ENCODE peak calls at places on chromosomes 3 and 15, in four cellular contexts. One of them, this sample, is unnamed.

GRCh38 chr15:64024172-64025050 is 21.9 kb downstream of the DAPK2 start:
- DNase-seq in A549: no peak
- DNase-seq in HepG2: no peak
- DNase-seq in SK-N-SH: no peak
- DNase-seq in this sample: no peak

GRCh38 chr15:76678766-76679165 is 226.4 kb downstream of the SCAPER start:
- DNase-seq in A549: no peak
- DNase-seq in HepG2: no peak
- DNase-seq in SK-N-SH: no peak
- DNase-seq in this sample: no peak

GRCh38 chr15:68815598-68815997 is 5.1 kb downstream of the ANP32A start:
- DNase-seq in A549: no peak
- DNase-seq in HepG2: no peak
- DNase-seq in SK-N-SH: no peak
- DNase-seq in this sample: no peak

GRCh38 chr3:129315386-129315991 is 36.8 kb downstream of the HMCES start:
- DNase-seq in A549: no peak
- DNase-seq in HepG2: no peak
- DNase-seq in SK-N-SH: peak
- DNase-seq in this sample: no peak

GRCh38 chr15:28960979-28961378 is 75.2 kb downstream of the APBA2 start:
- DNase-seq in A549: peak
- DNase-seq in HepG2: no peak
- DNase-seq in SK-N-SH: no peak
- DNase-seq in this sample: no peak

GRCh38 chr3:27596334-27596841 is 112.2 kb upstream of the SLC4A7 start:
- DNase-seq in A549: no peak
- DNase-seq in HepG2: no peak
- DNase-seq in SK-N-SH: no peak
- DNase-seq in this sample: peak

GRCh38 chr15:69825941-69826817 is 271.5 kb downstream of the TLE3 start:
- DNase-seq in A549: no peak
- DNase-seq in HepG2: no peak
- DNase-seq in SK-N-SH: no peak
- DNase-seq in this sample: no peak

GRCh38 chr3:149999421-149999820 is 28.7 kb upstream of the PFN2 start:
- DNase-seq in A549: no peak
- DNase-seq in HepG2: no peak
- DNase-seq in SK-N-SH: no peak
- DNase-seq in this sample: no peak

GRCh38 chr3:189233225-189233858 is 61.6 kb downstream of the TPRG1 start:
- DNase-seq in A549: peak
- DNase-seq in HepG2: peak
- DNase-seq in SK-N-SH: peak
- DNase-seq in this sample: no peak

GRCh38 chr15:64010719-64011118 is 35.6 kb downstream of the DAPK2 start:
- DNase-seq in A549: no peak
- DNase-seq in HepG2: no peak
- DNase-seq in SK-N-SH: no peak
- DNase-seq in this sample: peak

GRCh38 chr3:66473181-66473580 is 27.6 kb downstream of the LRIG1 start:
- DNase-seq in A549: no peak
- DNase-seq in HepG2: no peak
- DNase-seq in SK-N-SH: no peak
- DNase-seq in this sample: no peak

GRCh38 chr3:195551381-195551978 is 8.4 kb upstream of the PPP1R2 start:
- DNase-seq in A549: no peak
- DNase-seq in HepG2: no peak
- DNase-seq in SK-N-SH: no peak
- DNase-seq in this sample: no peak

GRCh38 chr3:187971629-187972028 is 182.3 kb upstream of the LPP start:
- DNase-seq in A549: no peak
- DNase-seq in HepG2: no peak
- DNase-seq in SK-N-SH: no peak
- DNase-seq in this sample: no peak

GRCh38 chr15:60793656-60794055 is 314.7 kb upstream of the ICE2 start:
- DNase-seq in A549: no peak
- DNase-seq in HepG2: no peak
- DNase-seq in SK-N-SH: no peak
- DNase-seq in this sample: no peak

GRCh38 chr15:85755942-85756341 is 38.8 kb downstream of the KLHL25 start:
- DNase-seq in A549: no peak
- DNase-seq in HepG2: no peak
- DNase-seq in SK-N-SH: no peak
- DNase-seq in this sample: no peak

GRCh38 chr15:80455051-80455648 is 51.0 kb downstream of the ARNT2 start:
- DNase-seq in A549: no peak
- DNase-seq in HepG2: no peak
- DNase-seq in SK-N-SH: no peak
- DNase-seq in this sample: no peak

GRCh38 chr15:88906551-88906950 is 6.6 kb downstream of the MFGE8 start:
- DNase-seq in A549: no peak
- DNase-seq in HepG2: no peak
- DNase-seq in SK-N-SH: no peak
- DNase-seq in this sample: no peak

GRCh38 chr3:192851821-192852352 is 65.8 kb downstream of the MB21D2 start:
- DNase-seq in A549: peak
- DNase-seq in HepG2: peak
- DNase-seq in SK-N-SH: peak
- DNase-seq in this sample: no peak

GRCh38 chr3:102096066-102096465 is 246.8 kb downstream of the NFKBIZ start:
- DNase-seq in A549: no peak
- DNase-seq in HepG2: no peak
- DNase-seq in SK-N-SH: no peak
- DNase-seq in this sample: no peak

GRCh38 chr3:9659849-9660248 is 10.5 kb downstream of the MTMR14 start:
- DNase-seq in A549: no peak
- DNase-seq in HepG2: no peak
- DNase-seq in SK-N-SH: no peak
- DNase-seq in this sample: no peak

GRCh38 chr3:33060609-33061337 is 36.2 kb downstream of the GLB1 start:
- DNase-seq in A549: no peak
- DNase-seq in HepG2: no peak
- DNase-seq in SK-N-SH: no peak
- DNase-seq in this sample: no peak

GRCh38 chr3:126918223-126918622 is 64.7 kb upstream of the PLXNA1 start:
- DNase-seq in A549: no peak
- DNase-seq in HepG2: no peak
- DNase-seq in SK-N-SH: no peak
- DNase-seq in this sample: no peak

GRCh38 chr15:38598749-38599148 is 34.1 kb upstream of the RASGRP1 start:
- DNase-seq in A549: no peak
- DNase-seq in HepG2: no peak
- DNase-seq in SK-N-SH: no peak
- DNase-seq in this sample: no peak

DNA sequence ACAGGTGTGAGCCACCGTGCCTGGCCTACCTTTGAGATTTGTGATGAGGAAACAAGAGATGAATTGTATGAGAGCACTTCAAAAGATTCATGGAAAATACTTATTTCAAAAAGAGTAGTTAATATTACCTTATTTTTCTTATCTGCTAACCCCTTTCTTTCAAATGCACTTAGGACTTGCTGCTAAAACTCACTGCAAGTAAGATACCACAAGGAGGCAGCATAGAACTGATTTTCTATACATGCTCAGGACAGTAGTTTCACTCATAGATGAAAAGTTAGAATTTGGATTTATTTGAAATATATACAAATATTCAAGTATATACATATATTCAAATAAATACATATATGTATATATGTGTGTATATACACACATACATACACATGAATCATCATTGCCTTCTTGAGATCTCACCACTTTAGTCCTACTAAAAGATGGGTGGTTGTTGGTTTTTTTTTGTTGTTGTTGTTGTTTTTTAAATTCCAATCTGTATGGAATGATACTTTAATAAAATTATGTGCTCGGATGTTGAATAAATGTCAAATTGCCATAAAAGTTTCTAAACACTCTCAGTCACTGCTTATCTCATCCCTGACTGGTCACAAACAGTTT is 2.4 kb downstream of the CCNDBP1 start:
- DNase-seq in A549: peak
- DNase-seq in HepG2: peak
- DNase-seq in SK-N-SH: peak
- DNase-seq in this sample: no peak
- TF ChIP-seq PBX3 in A549: no peak
- TF ChIP-seq PBX3 in HepG2: no peak
- TF ChIP-seq PBX3 in SK-N-SH: no peak
- TF ChIP-seq PBX3 in this sample: no peak

GRCh38 chr3:146543461-146544012 is 870 bp downstream of the PLSCR1 start:
- DNase-seq in A549: peak
- DNase-seq in HepG2: no peak
- DNase-seq in SK-N-SH: no peak
- DNase-seq in this sample: no peak
- TF ChIP-seq CHD2 in A549: no peak
- TF ChIP-seq CHD2 in HepG2: no peak
- TF ChIP-seq CHD2 in SK-N-SH: no peak
- TF ChIP-seq CHD2 in this sample: no peak

GRCh38 chr3:58563386-58564035 is 13.7 kb downstream of the FAM107A start:
- DNase-seq in A549: no peak
- DNase-seq in HepG2: peak
- DNase-seq in SK-N-SH: no peak
- DNase-seq in this sample: no peak

GRCh38 chr3:58560771-58561311 is 16.4 kb downstream of the FAM107A start:
- DNase-seq in A549: peak
- DNase-seq in HepG2: peak
- DNase-seq in SK-N-SH: no peak
- DNase-seq in this sample: no peak

GRCh38 chr3:58564456-58565160 is 12.6 kb downstream of the FAM107A start:
- DNase-seq in A549: no peak
- DNase-seq in HepG2: peak
- DNase-seq in SK-N-SH: no peak
- DNase-seq in this sample: no peak

GRCh38 chr3:58564054-58564453 is 13.1 kb downstream of the FAM107A start:
- DNase-seq in A549: no peak
- DNase-seq in HepG2: no peak
- DNase-seq in SK-N-SH: no peak
- DNase-seq in this sample: no peak

DNA sequence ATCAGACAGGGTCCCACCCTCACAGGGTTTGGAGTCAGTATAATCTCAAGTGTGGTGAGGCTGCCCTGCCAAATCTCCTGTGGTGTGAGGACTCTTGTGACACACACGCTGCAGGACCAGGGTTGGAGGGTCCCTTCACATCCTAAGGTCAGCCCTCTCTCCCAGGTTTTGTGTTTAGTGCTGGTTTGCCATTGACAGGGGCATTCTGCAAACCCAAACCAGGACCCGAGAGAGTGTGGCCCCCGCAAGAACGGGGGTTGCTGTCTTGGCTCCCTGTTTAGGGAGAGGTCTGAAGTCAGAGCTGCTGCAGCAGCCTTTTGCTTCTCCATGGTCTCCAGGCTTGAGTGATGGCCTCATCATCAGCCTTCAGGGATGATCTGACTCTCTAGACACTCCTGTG is 14.7 kb downstream of the FAM107A start:
- DNase-seq in A549: no peak
- DNase-seq in HepG2: no peak
- DNase-seq in SK-N-SH: no peak
- DNase-seq in this sample: no peak
- TF ChIP-seq PBX3 in A549: no peak
- TF ChIP-seq PBX3 in HepG2: no peak
- TF ChIP-seq PBX3 in SK-N-SH: no peak
- TF ChIP-seq PBX3 in this sample: no peak

GRCh38 chr3:158679547-158680000 is 7.1 kb upstream of the LXN start:
- DNase-seq in A549: no peak
- DNase-seq in HepG2: no peak
- DNase-seq in SK-N-SH: no peak
- DNase-seq in this sample: no peak
- TF ChIP-seq CHD2 in A549: no peak
- TF ChIP-seq CHD2 in HepG2: no peak
- TF ChIP-seq CHD2 in SK-N-SH: no peak
- TF ChIP-seq CHD2 in this sample: no peak

GRCh38 chr3:10970306-10970979 is 22.1 kb upstream of the SLC6A1 start:
- DNase-seq in A549: no peak
- DNase-seq in HepG2: no peak
- DNase-seq in SK-N-SH: no peak
- DNase-seq in this sample: no peak

GRCh38 chr3:10964537-10965167 is 27.9 kb upstream of the SLC6A1 start:
- DNase-seq in A549: no peak
- DNase-seq in HepG2: no peak
- DNase-seq in SK-N-SH: no peak
- DNase-seq in this sample: no peak

GRCh38 chr3:10972359-10972758 is 20.2 kb upstream of the SLC6A1 start:
- DNase-seq in A549: no peak
- DNase-seq in HepG2: no peak
- DNase-seq in SK-N-SH: no peak
- DNase-seq in this sample: no peak

GRCh38 chr3:10973196-10973595 is 19.4 kb upstream of the SLC6A1 start:
- DNase-seq in A549: no peak
- DNase-seq in HepG2: no peak
- DNase-seq in SK-N-SH: no peak
- DNase-seq in this sample: no peak

DNA sequence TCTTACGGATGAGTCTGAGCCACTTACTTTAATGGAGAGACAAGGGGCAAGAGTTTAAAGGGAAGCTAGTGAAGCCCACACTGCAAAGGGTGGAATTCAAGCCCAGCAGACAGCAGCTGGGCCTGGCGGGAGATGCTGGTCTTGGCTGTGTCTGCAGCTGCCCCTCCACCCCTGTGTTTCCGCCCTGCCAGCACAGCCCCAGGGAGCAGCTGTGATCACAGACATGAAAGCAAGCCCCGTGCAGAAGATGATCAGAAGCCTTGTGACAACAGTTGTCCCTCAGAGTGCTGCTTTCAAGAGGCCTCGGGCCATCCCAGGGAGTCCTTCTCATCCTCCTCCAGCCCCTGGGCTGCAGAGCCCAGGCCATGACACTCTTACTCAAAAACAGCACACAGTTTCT is 24.2 kb upstream of the SLC6A1 start:
- DNase-seq in A549: no peak
- DNase-seq in HepG2: no peak
- DNase-seq in SK-N-SH: peak
- DNase-seq in this sample: no peak
- TF ChIP-seq PBX3 in A549: no peak
- TF ChIP-seq PBX3 in HepG2: no peak
- TF ChIP-seq PBX3 in SK-N-SH: no peak
- TF ChIP-seq PBX3 in this sample: no peak

DNA sequence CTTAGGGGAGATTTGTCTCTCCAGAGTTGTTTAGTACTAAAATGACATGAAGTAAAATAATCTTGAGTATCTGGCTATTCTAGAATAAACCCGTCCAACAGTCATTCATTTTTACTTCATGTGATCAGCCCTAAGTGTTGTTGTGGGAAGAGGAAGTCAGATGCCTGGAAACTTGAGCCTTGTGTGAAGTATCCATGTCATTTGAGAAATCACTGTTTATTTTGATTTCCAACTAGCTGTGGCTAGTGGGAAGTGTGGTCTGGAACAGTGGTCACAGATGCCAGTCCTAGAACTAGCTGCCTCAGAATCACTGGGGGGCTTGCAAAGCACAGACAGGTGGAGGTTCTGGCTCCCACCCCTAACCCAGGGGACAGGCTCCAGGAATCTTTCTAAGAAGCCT is 77.7 kb upstream of the LIMD1 start:
- DNase-seq in A549: no peak
- DNase-seq in HepG2: no peak
- DNase-seq in SK-N-SH: no peak
- DNase-seq in this sample: no peak
- TF ChIP-seq CHD2 in A549: no peak
- TF ChIP-seq CHD2 in HepG2: no peak
- TF ChIP-seq CHD2 in SK-N-SH: no peak
- TF ChIP-seq CHD2 in this sample: no peak

This sample was measured in GM12878.